ENCODE peak calls at places on chromosomes 4 and X, in ten cellular contexts. A is midbrain; D is OCI-LY7; E is HEK293T; X is transverse colon; F is sigmoid colon; M is gastrocnemius medialis; N is DMS79; W is adipocyte; G is activated CD4-positive, alpha-beta T cell treated with anti-CD3 and anti-CD28 coated beads for 24 hours. U is an unnamed sample.

GRCh38 chr4:81635747-81636146 is 164.0 kb upstream of the RASGEF1B start:
- DNase-seq in M (peak; percentile 10), W (no peak), F (peak; percentile 69), G (no peak), A (peak; percentile 41), D (peak; percentile 96), X (peak; percentile 80), E (no peak), N (peak; percentile 91), U (no peak)

GRCh38 chrX:85964744-85965143 is 82.6 kb downstream of the CHM start:
- DNase-seq in X (no peak), M (no peak), G (no peak), E (no peak), N (no peak), W (no peak), A (no peak), D (no peak), F (no peak), U (no peak)

GRCh38 chr4:90328558-90328957 is 201.4 kb downstream of the CCSER1 start:
- DNase-seq in A (no peak), M (no peak), G (no peak), W (peak; percentile 83), F (no peak), D (no peak), N (no peak), X (peak; percentile 33), E (peak; percentile 24), U (no peak)

GRCh38 chrX:37599735-37600134 is 28.3 kb downstream of the LANCL3 start:
- DNase-seq in F (no peak), D (no peak), G (no peak), N (no peak), M (no peak), W (no peak), X (no peak), A (no peak), E (no peak), U (no peak)

GRCh38 chrX:21711126-21711847 is 46.6 kb downstream of the SMPX start:
- DNase-seq in W (no peak), F (no peak), D (no peak), M (peak; percentile 20), A (no peak), N (no peak), E (no peak), G (no peak), X (no peak), U (no peak)

GRCh38 chrX:153667281-153667831 is 6.3 kb downstream of the PNCK start:
- DNase-seq in N (no peak), A (no peak), X (no peak), F (peak; percentile 57), W (no peak), E (no peak), G (no peak), D (no peak), M (no peak), U (no peak)

GRCh38 chr4:107856901-107857300 is 32.2 kb downstream of the SGMS2 start:
- DNase-seq in W (peak; percentile 39), N (no peak), E (no peak), X (no peak), M (no peak), A (no peak), F (no peak), G (no peak), D (no peak), U (no peak)

GRCh38 chr4:7859350-7859749 is 80.3 kb downstream of the AFAP1 start:
- DNase-seq in W (no peak), A (no peak), F (peak; percentile 1), M (no peak), G (no peak), X (no peak), N (no peak), E (no peak), D (no peak), U (no peak)

GRCh38 chr4:75930152-75930551 is 10.7 kb downstream of the NAAA start:
- DNase-seq in D (no peak), W (no peak), E (no peak), G (no peak), N (no peak), X (no peak), M (no peak), F (no peak), A (no peak), U (no peak)

GRCh38 chr4:3797831-3798500 is 31.8 kb downstream of the ADRA2C start:
- DNase-seq in D (no peak), N (peak; percentile 66), E (no peak), X (no peak), A (no peak), F (no peak), G (no peak), M (no peak), W (no peak), U (no peak)

GRCh38 chr4:3293410-3294391 is 880 bp downstream of the RGS12 start:
- DNase-seq in A (no peak), W (peak; percentile 14), D (peak; percentile 5), F (no peak), M (no peak), G (no peak), X (no peak), N (no peak), E (peak; percentile 27), U (no peak)

GRCh38 chrX:41033299-41033698 is 51.9 kb upstream of the USP9X start:
- DNase-seq in A (no peak), F (no peak), E (no peak), G (no peak), X (no peak), N (no peak), D (no peak), M (no peak), W (no peak), U (no peak)

GRCh38 chr4:79174855-79175254 is 151.0 kb downstream of the NAA11 start:
- DNase-seq in F (no peak), E (no peak), G (no peak), M (no peak), A (peak; percentile 18), W (no peak), D (no peak), N (no peak), X (no peak), U (no peak)

GRCh38 chr4:122673252-122673651 is 52.4 kb upstream of the IL21 start:
- DNase-seq in A (no peak), G (no peak), X (no peak), E (no peak), D (no peak), N (no peak), F (no peak), W (peak; percentile 11), M (no peak), U (no peak)

GRCh38 chr4:19945501-19945900 is 306.2 kb upstream of the SLIT2 start:
- DNase-seq in G (no peak), E (no peak), M (no peak), W (peak; percentile 12), N (no peak), X (no peak), F (no peak), A (no peak), D (no peak), U (no peak)

GRCh38 chrX:101397779-101398178 is 7.0 kb downstream of the RPL36A start:
- DNase-seq in F (no peak), N (no peak), A (no peak), G (no peak), X (no peak), M (no peak), D (no peak), W (no peak), E (no peak), U (no peak)

GRCh38 chr4:6582889-6583504 is 8.0 kb downstream of the MAN2B2 start:
- DNase-seq in W (no peak), N (no peak), G (no peak), A (no peak), E (peak; percentile 68), D (peak; percentile 57), X (no peak), M (no peak), F (no peak), U (no peak)

GRCh38 chr4:7426525-7427171 is 8.1 kb downstream of the PSAPL1 start:
- DNase-seq in D (no peak), N (no peak), F (peak; percentile 44), W (no peak), X (peak; percentile 1), M (no peak), A (no peak), E (no peak), G (no peak), U (peak; percentile 46)

GRCh38 chr4:176150283-176150682 is 45.1 kb downstream of the SPATA4 start:
- DNase-seq in M (no peak), X (no peak), E (no peak), D (peak; percentile 24), A (no peak), N (no peak), G (no peak), F (no peak), W (peak; percentile 73), U (no peak)

GRCh38 chrX:103464774-103465117 is 54.5 kb downstream of the RAB40A start:
- DNase-seq in W (peak; percentile 83), G (peak; percentile 60), M (peak; percentile 5), F (peak; percentile 76), N (peak; percentile 52), X (peak; percentile 80), E (peak; percentile 78), D (peak; percentile 55), A (peak; percentile 80), U (no peak)

GRCh38 chrX:23904096-23904495 is 3.6 kb downstream of the APOO start:
- DNase-seq in D (no peak), X (no peak), F (no peak), G (no peak), W (no peak), M (no peak), N (no peak), A (no peak), E (no peak), U (no peak)

GRCh38 chr4:11799182-11799581 is 370.5 kb upstream of the HS3ST1 start:
- DNase-seq in E (no peak), A (no peak), W (no peak), F (no peak), N (no peak), X (peak; percentile 35), M (no peak), D (no peak), G (no peak), U (no peak)

GRCh38 chr4:105145913-105146285 is 777 bp upstream of the TET2 start:
- DNase-seq in E (peak; percentile 10), W (no peak), M (no peak), N (no peak), A (peak; percentile 48), F (peak; percentile 67), X (peak; percentile 21), D (no peak), G (no peak), U (no peak)

GRCh38 chr4:163554870-163555465 is 60.5 kb downstream of the TMA16 start:
- DNase-seq in A (no peak), G (no peak), F (no peak), E (no peak), N (no peak), W (peak; percentile 76), X (no peak), D (peak; percentile 68), M (no peak), U (no peak)

GRCh38 chr4:175705407-175705806 is 106.7 kb downstream of the GPM6A start:
- DNase-seq in W (peak; percentile 21), G (no peak), D (no peak), F (peak; percentile 84), E (peak; percentile 9), X (no peak), A (peak; percentile 72), N (no peak), M (no peak), U (no peak)

GRCh38 chr4:73707918-73708577 is 32.3 kb upstream of the CXCL8 start:
- DNase-seq in N (no peak), G (no peak), F (peak; percentile 73), A (no peak), D (no peak), E (peak; percentile 37), X (peak; percentile 39), W (peak; percentile 84), M (no peak), U (peak; percentile 90)

GRCh38 chr4:163330828-163331628 is 1.4 kb downstream of the NPY1R start:
- DNase-seq in F (no peak), M (no peak), D (no peak), N (no peak), E (no peak), W (no peak), X (peak; percentile 19), G (no peak), A (no peak), U (no peak)

GRCh38 chr4:38387348-38387747 is 276.7 kb upstream of the KLF3 start:
- DNase-seq in X (peak; percentile 48), A (no peak), E (no peak), W (peak; percentile 81), G (no peak), D (no peak), F (peak; percentile 81), N (peak; percentile 36), M (peak; percentile 62), U (no peak)

U was measured in RWPE2.